ENCODE peak calls at places on chromosomes 5 and 9, in five cellular contexts. One of them, this sample, is unnamed.

GRCh38 chr9:12426198-12426864 is 266.9 kb upstream of the TYRP1 start:
- DNase-seq in mesendoderm: peak; percentile 57
- DNase-seq in H9: peak; percentile 31
- DNase-seq in IMR-90: no peak
- DNase-seq in neuronal stem cell: peak; percentile 14
- DNase-seq in this sample: peak; percentile 48

GRCh38 chr5:142753114-142753764 is 16.9 kb upstream of the ARHGAP26 start:
- DNase-seq in neuronal stem cell: no peak
- DNase-seq in IMR-90: no peak
- DNase-seq in mesendoderm: no peak
- DNase-seq in H9: no peak
- DNase-seq in this sample: no peak

GRCh38 chr9:79131876-79132377 is 439.8 kb upstream of the TLE4 start:
- DNase-seq in mesendoderm: peak; percentile 22
- DNase-seq in neuronal stem cell: no peak
- DNase-seq in IMR-90: no peak
- DNase-seq in H9: peak; percentile 41
- DNase-seq in this sample: no peak

GRCh38 chr5:78483809-78484521 is 123.5 kb downstream of the SCAMP1 start:
- DNase-seq in IMR-90: peak; percentile 77
- DNase-seq in neuronal stem cell: no peak
- DNase-seq in mesendoderm: no peak
- DNase-seq in H9: no peak
- DNase-seq in this sample: peak; percentile 51

GRCh38 chr9:93476924-93477323 is 23.5 kb upstream of the FAM120AOS start:
- DNase-seq in neuronal stem cell: no peak
- DNase-seq in mesendoderm: no peak
- DNase-seq in IMR-90: no peak
- DNase-seq in H9: no peak
- DNase-seq in this sample: no peak

GRCh38 chr9:96482471-96482870 is 32.5 kb downstream of the HABP4 start:
- DNase-seq in neuronal stem cell: no peak
- DNase-seq in H9: no peak
- DNase-seq in IMR-90: no peak
- DNase-seq in mesendoderm: no peak
- DNase-seq in this sample: no peak

GRCh38 chr5:160685695-160686094 is 166.3 kb downstream of the ATP10B start:
- DNase-seq in IMR-90: no peak
- DNase-seq in mesendoderm: peak; percentile 70
- DNase-seq in neuronal stem cell: no peak
- DNase-seq in H9: no peak
- DNase-seq in this sample: no peak

GRCh38 chr9:135516132-135516860 is 4.9 kb upstream of the LCN1 start:
- DNase-seq in H9: peak; percentile 15
- DNase-seq in mesendoderm: no peak
- DNase-seq in IMR-90: no peak
- DNase-seq in neuronal stem cell: no peak
- DNase-seq in this sample: no peak

GRCh38 chr5:150778103-150778516 is 447 bp upstream of the SMIM3 start:
- DNase-seq in mesendoderm: no peak
- DNase-seq in H9: no peak
- DNase-seq in IMR-90: peak; percentile 51
- DNase-seq in neuronal stem cell: no peak
- DNase-seq in this sample: no peak

GRCh38 chr9:97502222-97502983 is 937 bp downstream of the TMOD1 start:
- DNase-seq in H9: peak; percentile 54
- DNase-seq in mesendoderm: peak; percentile 11
- DNase-seq in neuronal stem cell: peak; percentile 24
- DNase-seq in IMR-90: no peak
- DNase-seq in this sample: no peak

GRCh38 chr5:119945696-119946095 is 316.3 kb downstream of the FAM170A start:
- DNase-seq in neuronal stem cell: no peak
- DNase-seq in mesendoderm: no peak
- DNase-seq in IMR-90: no peak
- DNase-seq in H9: no peak
- DNase-seq in this sample: no peak

GRCh38 chr5:54492196-54492595 is 25.4 kb upstream of the SNX18 start:
- DNase-seq in mesendoderm: no peak
- DNase-seq in IMR-90: no peak
- DNase-seq in neuronal stem cell: no peak
- DNase-seq in H9: no peak
- DNase-seq in this sample: no peak

GRCh38 chr9:35611230-35611797 is 6.3 kb downstream of the TESK1 start:
- DNase-seq in mesendoderm: peak; percentile 59
- DNase-seq in IMR-90: peak; percentile 35
- DNase-seq in H9: peak; percentile 58
- DNase-seq in neuronal stem cell: no peak
- DNase-seq in this sample: peak; percentile 54

GRCh38 chr9:116208417-116209232 is 55.0 kb downstream of the PAPPA start:
- DNase-seq in neuronal stem cell: no peak
- DNase-seq in mesendoderm: no peak
- DNase-seq in H9: no peak
- DNase-seq in IMR-90: peak; percentile 76
- DNase-seq in this sample: peak; percentile 85

GRCh38 chr5:72760259-72760658 is 56.2 kb upstream of the TNPO1 start:
- DNase-seq in IMR-90: peak; percentile 53
- DNase-seq in mesendoderm: no peak
- DNase-seq in neuronal stem cell: no peak
- DNase-seq in H9: no peak
- DNase-seq in this sample: peak; percentile 11

GRCh38 chr9:14424983-14425382 is 111.0 kb upstream of the NFIB start:
- DNase-seq in mesendoderm: peak; percentile 46
- DNase-seq in neuronal stem cell: no peak
- DNase-seq in IMR-90: no peak
- DNase-seq in H9: no peak
- DNase-seq in this sample: no peak

GRCh38 chr9:135299651-135300345 is 179.8 kb upstream of the PPP1R26 start:
- DNase-seq in mesendoderm: no peak
- DNase-seq in IMR-90: no peak
- DNase-seq in H9: no peak
- DNase-seq in neuronal stem cell: no peak
- DNase-seq in this sample: no peak

GRCh38 chr5:72525816-72526215 is 18.6 kb upstream of the ZNF366 start:
- DNase-seq in IMR-90: peak; percentile 77
- DNase-seq in H9: no peak
- DNase-seq in neuronal stem cell: no peak
- DNase-seq in mesendoderm: peak; percentile 50
- DNase-seq in this sample: peak; percentile 97

GRCh38 chr9:20300430-20301115 is 321.7 kb downstream of the MLLT3 start:
- DNase-seq in mesendoderm: no peak
- DNase-seq in IMR-90: no peak
- DNase-seq in neuronal stem cell: no peak
- DNase-seq in H9: no peak
- DNase-seq in this sample: no peak

GRCh38 chr5:63439537-63439936 is 522.7 kb downstream of the HTR1A start:
- DNase-seq in IMR-90: no peak
- DNase-seq in H9: no peak
- DNase-seq in neuronal stem cell: no peak
- DNase-seq in mesendoderm: peak; percentile 46
- DNase-seq in this sample: no peak

GRCh38 chr5:95644351-95645042 is 2.1 kb upstream of the RFESD start:
- DNase-seq in neuronal stem cell: peak; percentile 23
- DNase-seq in IMR-90: peak; percentile 65
- DNase-seq in mesendoderm: peak; percentile 84
- DNase-seq in H9: peak; percentile 60
- DNase-seq in this sample: peak; percentile 71

GRCh38 chr5:177335043-177335700 is 16.3 kb downstream of the LMAN2 start:
- DNase-seq in neuronal stem cell: no peak
- DNase-seq in IMR-90: no peak
- DNase-seq in mesendoderm: no peak
- DNase-seq in H9: no peak
- DNase-seq in this sample: no peak

GRCh38 chr5:171537463-171537862 is 118.0 kb downstream of the FGF18 start:
- DNase-seq in mesendoderm: peak; percentile 56
- DNase-seq in neuronal stem cell: no peak
- DNase-seq in H9: no peak
- DNase-seq in IMR-90: no peak
- DNase-seq in this sample: peak; percentile 19

GRCh38 chr5:92332039-92332438 is 948.9 kb upstream of the ARRDC3 start:
- DNase-seq in neuronal stem cell: no peak
- DNase-seq in H9: no peak
- DNase-seq in mesendoderm: no peak
- DNase-seq in IMR-90: peak; percentile 55
- DNase-seq in this sample: peak; percentile 61

GRCh38 chr9:100671811-100672305 is 94.0 kb downstream of the CAVIN4 start:
- DNase-seq in neuronal stem cell: no peak
- DNase-seq in H9: no peak
- DNase-seq in IMR-90: no peak
- DNase-seq in mesendoderm: peak; percentile 53
- DNase-seq in this sample: no peak

GRCh38 chr9:38662763-38663593 is 42.6 kb upstream of the ANKRD18A start:
- DNase-seq in neuronal stem cell: no peak
- DNase-seq in IMR-90: no peak
- DNase-seq in H9: no peak
- DNase-seq in mesendoderm: peak; percentile 50
- DNase-seq in this sample: peak; percentile 44

GRCh38 chr9:136644593-136645342 is 17.9 kb upstream of the EGFL7 start:
- DNase-seq in H9: peak; percentile 77
- DNase-seq in mesendoderm: peak; percentile 58
- DNase-seq in IMR-90: peak; percentile 28
- DNase-seq in neuronal stem cell: peak; percentile 51
- DNase-seq in this sample: peak; percentile 72

GRCh38 chr9:38084556-38084880 is 15.5 kb upstream of the SHB start:
- DNase-seq in neuronal stem cell: no peak
- DNase-seq in mesendoderm: no peak
- DNase-seq in H9: no peak
- DNase-seq in IMR-90: no peak
- DNase-seq in this sample: no peak

GRCh38 chr5:425714-426113 is 17.3 kb upstream of the EXOC3 start:
- DNase-seq in neuronal stem cell: no peak
- DNase-seq in H9: no peak
- DNase-seq in IMR-90: no peak
- DNase-seq in mesendoderm: no peak
- DNase-seq in this sample: no peak

GRCh38 chr5:109136906-109137305 is 272.9 kb downstream of the PJA2 start:
- DNase-seq in H9: no peak
- DNase-seq in mesendoderm: no peak
- DNase-seq in neuronal stem cell: no peak
- DNase-seq in IMR-90: peak; percentile 61
- DNase-seq in this sample: peak; percentile 20

GRCh38 chr9:78407636-78408312 is 110.8 kb downstream of the PSAT1 start:
- DNase-seq in H9: no peak
- DNase-seq in IMR-90: no peak
- DNase-seq in mesendoderm: no peak
- DNase-seq in neuronal stem cell: no peak
- DNase-seq in this sample: no peak

GRCh38 chr5:133240425-133241091 is 188.7 kb downstream of the HSPA4 start:
- DNase-seq in H9: no peak
- DNase-seq in neuronal stem cell: no peak
- DNase-seq in IMR-90: peak; percentile 99
- DNase-seq in mesendoderm: peak; percentile 32
- DNase-seq in this sample: peak; percentile 97

GRCh38 chr9:88494983-88495721 is 39.8 kb upstream of the NXNL2 start:
- DNase-seq in H9: no peak
- DNase-seq in IMR-90: no peak
- DNase-seq in neuronal stem cell: no peak
- DNase-seq in mesendoderm: no peak
- DNase-seq in this sample: no peak
- H2BK15ac ChIP-seq in H9: no peak overlapping the region
- H2BK15ac ChIP-seq in IMR-90: no peak overlapping the region
- H2BK15ac ChIP-seq in neuronal stem cell: no peak overlapping the region
- H2BK15ac ChIP-seq in mesendoderm: no peak overlapping the region
- H2BK15ac ChIP-seq in this sample: no peak overlapping the region

GRCh38 chr5:5155617-5156016 is 15.5 kb downstream of the ADAMTS16 start:
- DNase-seq in IMR-90: no peak
- DNase-seq in H9: no peak
- DNase-seq in neuronal stem cell: no peak
- DNase-seq in mesendoderm: no peak
- DNase-seq in this sample: no peak
- H2BK15ac ChIP-seq in IMR-90: no peak overlapping the region
- H2BK15ac ChIP-seq in H9: no peak overlapping the region
- H2BK15ac ChIP-seq in neuronal stem cell: no peak overlapping the region
- H2BK15ac ChIP-seq in mesendoderm: no peak overlapping the region
- H2BK15ac ChIP-seq in this sample: no peak overlapping the region

DNA sequence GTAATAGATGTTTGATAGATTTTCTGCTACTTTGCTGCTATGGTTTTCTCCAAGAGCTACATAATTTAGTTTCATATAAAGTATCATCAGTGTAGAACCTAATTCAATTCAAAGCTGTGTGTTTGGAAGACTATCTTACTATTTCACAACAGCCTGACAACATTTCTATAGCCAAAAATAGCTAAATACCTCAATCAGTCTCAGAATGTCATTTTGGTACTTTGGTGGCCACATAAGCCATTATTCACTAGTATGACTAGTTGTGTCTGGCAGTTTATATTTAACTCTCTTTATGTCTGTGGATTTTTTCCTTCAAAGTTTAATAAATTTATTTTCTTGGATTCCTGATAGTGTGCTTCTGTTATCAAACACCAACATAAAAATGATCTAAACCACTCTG is 35.1 kb upstream of the CCDC152 start:
- DNase-seq in IMR-90: no peak
- DNase-seq in H9: no peak
- DNase-seq in mesendoderm: no peak
- DNase-seq in neuronal stem cell: no peak
- DNase-seq in this sample: no peak
- H2BK15ac ChIP-seq in IMR-90: no peak overlapping the region
- H2BK15ac ChIP-seq in H9: no peak overlapping the region
- H2BK15ac ChIP-seq in mesendoderm: no peak overlapping the region
- H2BK15ac ChIP-seq in neuronal stem cell: no peak overlapping the region
- H2BK15ac ChIP-seq in this sample: no peak overlapping the region

GRCh38 chr9:87596862-87597261 is 99.2 kb downstream of the DAPK1 start:
- DNase-seq in H9: no peak
- DNase-seq in neuronal stem cell: no peak
- DNase-seq in mesendoderm: no peak
- DNase-seq in IMR-90: no peak
- DNase-seq in this sample: no peak

GRCh38 chr9:87592554-87593394 is 95.1 kb downstream of the DAPK1 start:
- DNase-seq in neuronal stem cell: no peak
- DNase-seq in H9: no peak
- DNase-seq in IMR-90: peak; percentile 69
- DNase-seq in mesendoderm: no peak
- DNase-seq in this sample: no peak

GRCh38 chr9:87594662-87595061 is 97.0 kb downstream of the DAPK1 start:
- DNase-seq in neuronal stem cell: no peak
- DNase-seq in H9: no peak
- DNase-seq in IMR-90: no peak
- DNase-seq in mesendoderm: peak; percentile 52
- DNase-seq in this sample: no peak

GRCh38 chr9:87595605-87596004 is 97.9 kb downstream of the DAPK1 start:
- DNase-seq in neuronal stem cell: peak; percentile 44
- DNase-seq in H9: peak; percentile 56
- DNase-seq in mesendoderm: peak; percentile 90
- DNase-seq in IMR-90: no peak
- DNase-seq in this sample: peak; percentile 49

GRCh38 chr9:87594218-87594617 is 96.6 kb downstream of the DAPK1 start:
- DNase-seq in neuronal stem cell: no peak
- DNase-seq in mesendoderm: no peak
- DNase-seq in H9: no peak
- DNase-seq in IMR-90: peak; percentile 80
- DNase-seq in this sample: peak; percentile 54
- H2BK15ac ChIP-seq in neuronal stem cell: no peak overlapping the region
- H2BK15ac ChIP-seq in mesendoderm: no peak overlapping the region
- H2BK15ac ChIP-seq in H9: no peak overlapping the region
- H2BK15ac ChIP-seq in IMR-90: no peak overlapping the region
- H2BK15ac ChIP-seq in this sample: no peak overlapping the region

This sample was measured in mesenchymal stem cell.